ENCODE peak calls at places on chromosomes 2 and 18, in five cellular contexts. One of them, this sample, is unnamed.

GRCh38 chr18:59696311-59697235 is 650 bp downstream of the CCBE1 start:
- DNase-seq in NCI-H2029: no peak
- DNase-seq in AG09319: no peak
- DNase-seq in hippocampal formation: no peak
- DNase-seq in psoas muscle: peak
- DNase-seq in this sample: peak

GRCh38 chr2:231300722-231301076 is 94.8 kb upstream of the B3GNT7 start:
- DNase-seq in NCI-H2029: no peak
- DNase-seq in AG09319: no peak
- DNase-seq in hippocampal formation: no peak
- DNase-seq in psoas muscle: no peak
- DNase-seq in this sample: no peak

GRCh38 chr18:75290737-75291358 is 80.3 kb downstream of the TSHZ1 start:
- DNase-seq in NCI-H2029: no peak
- DNase-seq in AG09319: no peak
- DNase-seq in hippocampal formation: no peak
- DNase-seq in psoas muscle: no peak
- DNase-seq in this sample: peak

GRCh38 chr2:99382163-99382562 is 45.0 kb downstream of the EIF5B start:
- DNase-seq in NCI-H2029: no peak
- DNase-seq in AG09319: no peak
- DNase-seq in hippocampal formation: no peak
- DNase-seq in psoas muscle: no peak
- DNase-seq in this sample: no peak

GRCh38 chr2:119416299-119416923 is 15.2 kb upstream of the TMEM37 start:
- DNase-seq in NCI-H2029: no peak
- DNase-seq in AG09319: no peak
- DNase-seq in hippocampal formation: no peak
- DNase-seq in psoas muscle: no peak
- DNase-seq in this sample: no peak

GRCh38 chr2:238869293-238870124 is 21.6 kb downstream of the TWIST2 start:
- DNase-seq in NCI-H2029: no peak
- DNase-seq in AG09319: no peak
- DNase-seq in hippocampal formation: no peak
- DNase-seq in psoas muscle: no peak
- DNase-seq in this sample: no peak

GRCh38 chr2:165008916-165009315 is 53.6 kb upstream of the SLC38A11 start:
- DNase-seq in NCI-H2029: no peak
- DNase-seq in AG09319: no peak
- DNase-seq in hippocampal formation: no peak
- DNase-seq in psoas muscle: no peak
- DNase-seq in this sample: no peak

GRCh38 chr2:197777823-197778407 is 7.2 kb downstream of the BOLL start:
- DNase-seq in NCI-H2029: no peak
- DNase-seq in AG09319: peak
- DNase-seq in hippocampal formation: peak
- DNase-seq in psoas muscle: no peak
- DNase-seq in this sample: peak

GRCh38 chr2:237854295-237854694 is 5.1 kb upstream of the RAMP1 start:
- DNase-seq in NCI-H2029: no peak
- DNase-seq in AG09319: no peak
- DNase-seq in hippocampal formation: no peak
- DNase-seq in psoas muscle: no peak
- DNase-seq in this sample: no peak

GRCh38 chr2:96533292-96534073 is 3.1 kb upstream of the ARID5A start:
- DNase-seq in NCI-H2029: no peak
- DNase-seq in AG09319: no peak
- DNase-seq in hippocampal formation: no peak
- DNase-seq in psoas muscle: peak
- DNase-seq in this sample: no peak

GRCh38 chr2:241680827-241681599 is 5.6 kb downstream of the DTYMK start:
- DNase-seq in NCI-H2029: no peak
- DNase-seq in AG09319: peak
- DNase-seq in hippocampal formation: no peak
- DNase-seq in psoas muscle: peak
- DNase-seq in this sample: no peak

GRCh38 chr2:172082105-172082943 is 3.0 kb upstream of the DLX1 start:
- DNase-seq in NCI-H2029: no peak
- DNase-seq in AG09319: no peak
- DNase-seq in hippocampal formation: no peak
- DNase-seq in psoas muscle: no peak
- DNase-seq in this sample: no peak

GRCh38 chr2:196284901-196285589 is 113.7 kb upstream of the STK17B start:
- DNase-seq in NCI-H2029: no peak
- DNase-seq in AG09319: no peak
- DNase-seq in hippocampal formation: no peak
- DNase-seq in psoas muscle: no peak
- DNase-seq in this sample: no peak

GRCh38 chr2:162085090-162085891 is 11.3 kb upstream of the DPP4 start:
- DNase-seq in NCI-H2029: no peak
- DNase-seq in AG09319: peak
- DNase-seq in hippocampal formation: no peak
- DNase-seq in psoas muscle: no peak
- DNase-seq in this sample: no peak

GRCh38 chr2:146666336-146666735 is 1178.5 kb upstream of the ACVR2A start:
- DNase-seq in NCI-H2029: no peak
- DNase-seq in AG09319: no peak
- DNase-seq in hippocampal formation: no peak
- DNase-seq in psoas muscle: no peak
- DNase-seq in this sample: no peak

GRCh38 chr2:223563462-223563861 is 38.7 kb downstream of the SCG2 start:
- DNase-seq in NCI-H2029: peak
- DNase-seq in AG09319: no peak
- DNase-seq in hippocampal formation: no peak
- DNase-seq in psoas muscle: no peak
- DNase-seq in this sample: peak

GRCh38 chr18:48824231-48824970 is 126.4 kb downstream of the SMAD7 start:
- DNase-seq in NCI-H2029: no peak
- DNase-seq in AG09319: no peak
- DNase-seq in hippocampal formation: no peak
- DNase-seq in psoas muscle: peak
- DNase-seq in this sample: no peak